ENCODE peak calls at places on chromosomes 5 and 9, in four cellular contexts. T is PC-3, I is astrocyte, M is fibroblast of lung. Y is an unnamed sample.

GRCh38 chr9:4207881-4208615 is 91.8 kb downstream of the GLIS3 start:
- DNase-seq in M (peak; percentile 64), I (peak; percentile 55), T (no peak), Y (no peak)

GRCh38 chr5:102241809-102242421 is 54.2 kb downstream of the SLCO4C1 start:
- DNase-seq in T (no peak), I (no peak), M (no peak), Y (no peak)

GRCh38 chr5:143551765-143552164 is 148.3 kb upstream of the NR3C1 start:
- DNase-seq in M (peak; percentile 39), T (peak; percentile 56), I (no peak), Y (no peak)

GRCh38 chr5:178403351-178403750 is 170.7 kb upstream of the PHYKPL start:
- DNase-seq in T (no peak), I (no peak), M (no peak), Y (no peak)

GRCh38 chr5:9516591-9516990 is 29.3 kb downstream of the SEMA5A start:
- DNase-seq in M (no peak), T (peak; percentile 40), I (no peak), Y (no peak)

GRCh38 chr5:54135042-54135441 is 175.3 kb downstream of the ARL15 start:
- DNase-seq in I (peak; percentile 33), M (peak; percentile 52), T (no peak), Y (peak; percentile 37)

GRCh38 chr5:127254729-127255284 is 35.8 kb upstream of the MEGF10 start:
- DNase-seq in M (peak; percentile 78), I (peak; percentile 69), T (peak; percentile 61), Y (peak; percentile 86)

GRCh38 chr9:99176527-99177013 is 45.2 kb downstream of the ALG2 start:
- DNase-seq in M (no peak), I (no peak), T (no peak), Y (no peak)

GRCh38 chr5:103224118-103224893 is 34.3 kb upstream of the MACIR start:
- DNase-seq in I (peak; percentile 50), T (peak; percentile 92), M (peak; percentile 69), Y (peak; percentile 55)

GRCh38 chr5:139976703-139977102 is 66.4 kb downstream of the NRG2 start:
- DNase-seq in M (no peak), I (no peak), T (no peak), Y (no peak)

GRCh38 chr9:72577212-72577753 is 55.9 kb downstream of the TMC1 start:
- DNase-seq in M (peak; percentile 86), I (peak; percentile 82), T (peak; percentile 93), Y (peak; percentile 93)

GRCh38 chr5:120463991-120464626 is at the start of gene PRR16:
- DNase-seq in M (peak; percentile 75), T (peak; percentile 56), I (peak; percentile 52), Y (peak; percentile 65)
- TF ChIP-seq CTCF in M (peak; percentile 8), T (no peak), I (no peak), Y (no peak)

GRCh38 chr9:121613009-121613766 is 38.2 kb upstream of the DAB2IP start:
- DNase-seq in T (no peak), I (no peak), M (no peak), Y (no peak)

GRCh38 chr9:121616356-121616755 is 35.1 kb upstream of the DAB2IP start:
- DNase-seq in T (no peak), M (no peak), I (no peak), Y (no peak)

GRCh38 chr9:121609845-121610637 is 41.4 kb upstream of the DAB2IP start:
- DNase-seq in M (peak; percentile 92), I (peak; percentile 92), T (peak; percentile 93), Y (peak; percentile 87)

GRCh38 chr9:121610638-121610953 is 40.8 kb upstream of the DAB2IP start:
- DNase-seq in M (no peak), T (no peak), I (no peak), Y (no peak)

DNA sequence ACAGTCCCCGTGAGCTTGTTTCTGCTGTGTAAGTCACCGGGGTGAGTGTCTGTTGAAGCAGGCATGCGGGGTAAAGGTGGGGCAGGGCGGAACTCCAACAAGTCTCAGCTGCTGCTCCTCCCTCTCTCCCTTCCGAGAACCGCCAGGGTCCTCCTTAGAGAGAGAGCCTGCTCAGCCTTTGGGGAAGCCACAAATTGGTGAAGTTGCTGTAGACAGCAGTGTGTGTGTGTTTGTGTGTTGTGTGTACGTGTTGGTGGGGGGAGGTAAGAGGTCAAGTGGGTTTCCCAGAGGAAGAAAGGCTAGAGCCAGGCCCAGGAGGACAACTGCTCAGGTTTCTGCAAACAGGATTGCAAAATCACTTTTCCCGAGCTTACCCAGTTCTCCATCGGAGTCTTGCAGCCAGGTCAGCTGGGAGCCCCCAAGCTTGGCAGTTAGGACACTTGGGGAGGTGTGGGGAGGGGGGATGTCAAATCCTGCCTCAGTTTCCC is 38.9 kb upstream of the DAB2IP start:
- DNase-seq in I (no peak), M (no peak), T (no peak), Y (peak; percentile 51)
- TF ChIP-seq EZH2 in I (no peak), M (no peak), T (no peak), Y (no peak)

GRCh38 chr9:138022756-138023393 is 145.3 kb downstream of the CACNA1B start:
- DNase-seq in M (no peak), I (no peak), T (no peak), Y (peak; percentile 9)

GRCh38 chr9:138020795-138021182 is 143.2 kb downstream of the CACNA1B start:
- DNase-seq in I (no peak), T (no peak), M (no peak), Y (no peak)

GRCh38 chr9:138021251-138022056 is 143.9 kb downstream of the CACNA1B start:
- DNase-seq in M (no peak), I (no peak), T (no peak), Y (no peak)

GRCh38 chr9:138023394-138024124 is 146.0 kb downstream of the CACNA1B start:
- DNase-seq in M (no peak), I (no peak), T (no peak), Y (no peak)

GRCh38 chr9:138022121-138022741 is 144.6 kb downstream of the CACNA1B start:
- DNase-seq in I (no peak), T (peak; percentile 34), M (no peak), Y (peak; percentile 15)
- H3K27me3 ChIP-seq in I (peaks cover 7% of the 10 kb centered on the region), T (peaks cover 16% of the 10 kb centered on the region), M (peaks cover 4% of the 10 kb centered on the region), Y (peaks cover 18% of the 10 kb centered on the region)

GRCh38 chr5:987761-988160 is 20.8 kb upstream of the NKD2 start:
- DNase-seq in M (no peak), T (no peak), I (no peak), Y (no peak)
- TF ChIP-seq CTCF in M (no peak), T (no peak), I (no peak), Y (no peak)

GRCh38 chr9:105040462-105040861 is 112.5 kb upstream of the ABCA1 start:
- DNase-seq in I (no peak), T (no peak), M (no peak), Y (no peak)

GRCh38 chr9:105038057-105038456 is 110.1 kb upstream of the ABCA1 start:
- DNase-seq in M (no peak), T (peak; percentile 39), I (no peak), Y (no peak)

GRCh38 chr9:105037139-105037538 is 109.2 kb upstream of the ABCA1 start:
- DNase-seq in T (no peak), M (no peak), I (no peak), Y (no peak)

GRCh38 chr9:105043370-105043936 is 115.5 kb upstream of the ABCA1 start:
- DNase-seq in T (no peak), M (no peak), I (no peak), Y (no peak)

DNA sequence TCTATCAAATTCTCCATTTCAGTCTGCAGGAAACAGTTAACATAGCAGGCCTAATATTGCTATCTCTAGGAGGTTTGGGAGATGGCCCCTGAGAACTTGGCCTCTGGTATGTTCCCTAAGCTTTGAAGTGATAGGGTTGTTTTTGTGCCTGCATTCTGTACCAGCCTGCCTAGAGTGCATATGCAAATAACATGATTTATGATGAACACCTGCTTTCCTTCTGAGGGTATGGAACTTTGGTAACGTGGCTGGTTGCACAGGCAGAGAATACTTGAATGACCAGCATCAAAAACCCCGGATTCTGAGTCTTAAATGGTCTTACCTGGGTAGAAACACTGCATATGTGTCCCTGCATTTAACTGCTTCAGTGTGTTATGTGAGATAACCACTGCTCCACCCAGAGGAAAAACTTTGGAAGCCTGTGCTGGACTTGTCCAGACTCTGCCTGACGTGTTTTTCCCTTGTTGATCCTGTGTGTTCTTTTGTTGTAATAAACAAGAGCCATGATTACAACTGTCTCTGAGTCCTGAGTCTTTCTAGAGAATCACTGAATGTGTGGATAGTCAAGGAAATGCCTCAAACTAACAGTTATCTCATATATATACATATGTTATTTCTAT is 111.3 kb upstream of the ABCA1 start:
- DNase-seq in I (no peak), T (no peak), M (no peak), Y (no peak)
- TF ChIP-seq EZH2 in I (no peak), T (no peak), M (no peak), Y (no peak)

GRCh38 chr5:3607541-3608147 is 12.0 kb downstream of the IRX1 start:
- DNase-seq in M (peak; percentile 49), I (peak; percentile 38), T (no peak), Y (no peak)

GRCh38 chr5:3602713-3603502 is 7.3 kb downstream of the IRX1 start:
- DNase-seq in I (peak; percentile 34), T (no peak), M (peak; percentile 60), Y (peak; percentile 59)

GRCh38 chr5:3604501-3604900 is 8.9 kb downstream of the IRX1 start:
- DNase-seq in M (peak; percentile 81), T (no peak), I (peak; percentile 75), Y (peak; percentile 92)

GRCh38 chr5:3606121-3606831 is 10.6 kb downstream of the IRX1 start:
- DNase-seq in T (no peak), I (no peak), M (no peak), Y (no peak)

DNA sequence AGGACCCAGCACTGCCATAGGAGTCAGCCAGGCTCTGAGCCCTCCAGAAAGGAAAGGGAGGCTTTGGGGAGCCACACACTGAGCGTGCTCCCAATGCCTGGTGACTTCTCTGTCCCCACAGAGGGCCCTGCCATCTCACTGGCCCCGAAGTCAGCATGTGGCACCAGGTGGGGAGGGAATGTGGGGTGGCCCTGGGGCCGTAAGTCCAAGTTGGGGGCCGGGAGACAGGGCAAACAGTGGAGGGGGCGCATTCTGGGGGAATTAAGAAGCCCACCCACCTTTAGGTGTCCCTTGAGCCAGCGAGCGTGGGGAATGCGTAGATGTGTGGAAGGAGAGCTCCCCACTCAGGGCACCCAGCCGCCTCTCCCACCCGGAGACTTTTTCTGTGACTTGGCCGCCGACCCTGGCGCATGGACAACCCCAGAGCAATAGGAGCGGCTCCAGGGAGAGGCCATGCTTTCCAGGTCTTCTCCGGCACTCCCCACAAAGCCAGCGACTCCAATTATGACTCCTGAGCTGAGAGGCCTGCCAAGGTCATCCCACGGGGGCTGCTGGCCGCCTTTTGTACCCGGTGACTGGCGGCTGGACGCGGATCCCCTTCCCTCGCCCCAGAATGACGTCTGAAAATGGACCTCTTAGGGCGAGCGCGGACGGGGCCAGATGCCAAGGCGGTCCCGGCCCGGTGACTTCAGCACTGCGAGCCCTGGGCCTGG is 9.8 kb downstream of the IRX1 start:
- DNase-seq in I (no peak), M (peak; percentile 16), T (no peak), Y (no peak)
- H3K27me3 ChIP-seq in I (peaks cover 12% of the 10 kb centered on the region), M (peaks cover 7% of the 10 kb centered on the region), T (no peaks in the 10 kb centered on the region), Y (no peaks in the 10 kb centered on the region)

DNA sequence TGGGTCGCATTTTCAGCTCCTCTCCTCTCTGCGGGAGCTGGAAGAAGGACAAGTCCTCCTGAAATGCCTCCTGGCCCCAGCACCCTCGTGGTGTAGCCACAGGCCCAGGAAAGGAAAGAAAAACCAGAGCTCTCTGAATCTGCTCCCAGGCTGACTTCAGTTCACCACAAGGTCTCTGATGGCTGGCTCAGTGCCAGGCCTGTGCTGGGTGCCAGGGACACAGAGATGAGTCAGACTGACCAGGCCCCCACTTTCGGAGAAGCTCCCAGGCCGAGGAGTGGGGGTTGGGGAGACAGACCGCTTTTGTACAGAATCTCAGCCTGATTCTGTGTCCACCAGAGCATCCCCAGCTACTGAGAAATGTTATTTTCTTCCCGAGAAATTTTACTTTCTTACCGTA is 12.1 kb downstream of the GLIPR2 start:
- DNase-seq in I (peak; percentile 96), T (peak; percentile 92), M (peak; percentile 97), Y (peak; percentile 92)
- TF ChIP-seq CTCF in I (no peak), T (no peak), M (no peak), Y (no peak)

Y was measured in mammary epithelial cell.